ENCODE peak calls at places on chromosomes 3 and 15, in six cellular contexts. T is stimulated activated naive B cell treated with anti-CD40 and anti-IgM and Interleukin-4, amounts not matched to agents 10 μg/mL and 1 μg/mL and 100 μg/mL, for 72 hours; I is Calu3; J is pancreas; M is HEK293T; Z is AG08396. E is an unnamed sample.

GRCh38 chr3:105867690-105868449 is 942 bp downstream of the CBLB start:
- DNase-seq in T (no peak), Z (no peak), J (no peak), M (no peak), I (no peak), E (no peak)

GRCh38 chr15:62417444-62417843 is 252.4 kb upstream of the C2CD4B start:
- DNase-seq in J (no peak), I (no peak), M (no peak), Z (no peak), T (no peak), E (no peak)

GRCh38 chr3:111749171-111750170 is 109.6 kb upstream of the PHLDB2 start:
- DNase-seq in J (no peak), I (no peak), M (no peak), T (no peak), Z (no peak), E (no peak)

GRCh38 chr15:80998252-80998651 is 2.5 kb upstream of the TLNRD1 start:
- DNase-seq in Z (no peak), I (peak), T (no peak), J (no peak), M (no peak), E (no peak)

GRCh38 chr3:116444819-116445290 is 432 bp downstream of the LSAMP start:
- DNase-seq in I (peak), Z (no peak), T (no peak), M (peak), J (peak), E (peak)

GRCh38 chr3:71191031-71191482 is 392.5 kb downstream of the FOXP1 start:
- DNase-seq in I (no peak), J (no peak), M (peak), T (no peak), Z (no peak), E (no peak)

GRCh38 chr3:24773798-24774197 is 279.1 kb upstream of the THRB start:
- DNase-seq in T (no peak), J (no peak), I (peak), Z (peak), M (peak), E (peak)

GRCh38 chr15:31309893-31310606 is 16.6 kb upstream of the KLF13 start:
- DNase-seq in I (no peak), Z (no peak), M (no peak), J (no peak), T (no peak), E (no peak)

GRCh38 chr3:187041362-187042061 is 97.8 kb downstream of the RPL39L start:
- DNase-seq in Z (no peak), I (no peak), T (no peak), M (no peak), J (no peak), E (no peak)